ENCODE peak calls at places on chromosomes 12 and 14, in eight cellular contexts. U, W, K, N, A, S, Q and I are unnamed samples.

GRCh38 chr14:71060274-71060673 is 153.0 kb downstream of the PCNX1 start:
- DNase-seq in U (no peak), W (no peak), K (no peak), N (no peak), A (no peak), S (no peak), Q (no peak), I (no peak)

GRCh38 chr12:125001636-125002035 is 8.2 kb downstream of the BRI3BP start:
- DNase-seq in U (no peak), W (no peak), K (no peak), N (no peak), A (no peak), S (no peak), Q (no peak), I (no peak)

GRCh38 chr12:39972119-39972518 is 133.8 kb downstream of the SLC2A13 start:
- DNase-seq in U (no peak), W (no peak), K (no peak), N (no peak), A (no peak), S (no peak), Q (peak; percentile 60), I (no peak)

GRCh38 chr14:81396108-81396507 is 4.0 kb downstream of the STON2 start:
- DNase-seq in U (no peak), W (peak; percentile 77), K (no peak), N (no peak), A (no peak), S (no peak), Q (peak; percentile 9), I (no peak)

GRCh38 chr14:83047436-83047835 is 1513.8 kb upstream of the SEL1L start:
- DNase-seq in U (peak; percentile 56), W (no peak), K (no peak), N (no peak), A (no peak), S (no peak), Q (no peak), I (no peak)

GRCh38 chr12:111412007-111412829 is 6.5 kb downstream of the SH2B3 start:
- DNase-seq in U (peak; percentile 57), W (no peak), K (no peak), N (no peak), A (no peak), S (no peak), Q (no peak), I (peak; percentile 60)

GRCh38 chr12:12441051-12441807 is 84.4 kb downstream of the BORCS5 start:
- DNase-seq in U (no peak), W (no peak), K (no peak), N (no peak), A (no peak), S (no peak), Q (no peak), I (no peak)

GRCh38 chr14:104112609-104113571 is 25.5 kb upstream of the KIF26A start:
- DNase-seq in U (no peak), W (no peak), K (peak; percentile 69), N (peak; percentile 15), A (peak; percentile 9), S (no peak), Q (no peak), I (no peak)

GRCh38 chr12:124842800-124843510 is 20.7 kb downstream of the SCARB1 start:
- DNase-seq in U (no peak), W (no peak), K (no peak), N (no peak), A (no peak), S (no peak), Q (no peak), I (peak; percentile 69)

GRCh38 chr12:47935196-47935595 is 28.2 kb upstream of the TMEM106C start:
- DNase-seq in U (peak; percentile 26), W (no peak), K (no peak), N (no peak), A (peak; percentile 45), S (no peak), Q (peak; percentile 96), I (peak; percentile 57)

GRCh38 chr12:19988918-19989317 is 379.4 kb upstream of the PDE3A start:
- DNase-seq in U (no peak), W (no peak), K (no peak), N (no peak), A (no peak), S (no peak), Q (peak; percentile 44), I (no peak)

GRCh38 chr12:63869656-63870055 is 25.2 kb downstream of the SRGAP1 start:
- DNase-seq in U (no peak), W (no peak), K (no peak), N (no peak), A (no peak), S (no peak), Q (no peak), I (no peak)

GRCh38 chr14:50425816-50426215 is 29.1 kb upstream of the CDKL1 start:
- DNase-seq in U (no peak), W (no peak), K (no peak), N (no peak), A (no peak), S (no peak), Q (peak; percentile 78), I (no peak)

GRCh38 chr12:119175115-119175514 is 3.6 kb upstream of the HSPB8 start:
- DNase-seq in U (no peak), W (no peak), K (no peak), N (no peak), A (no peak), S (no peak), Q (no peak), I (no peak)

GRCh38 chr14:61475316-61475715 is 153.9 kb downstream of the PRKCH start:
- DNase-seq in U (peak; percentile 75), W (no peak), K (no peak), N (no peak), A (no peak), S (no peak), Q (peak; percentile 81), I (no peak)

GRCh38 chr14:68643673-68644072 is 149.2 kb downstream of the ZFP36L1 start:
- DNase-seq in U (no peak), W (no peak), K (no peak), N (no peak), A (no peak), S (no peak), Q (no peak), I (no peak)

GRCh38 chr12:88052686-88053085 is 23.5 kb upstream of the C12orf50 start:
- DNase-seq in U (peak; percentile 20), W (no peak), K (no peak), N (no peak), A (no peak), S (no peak), Q (peak; percentile 42), I (no peak)

GRCh38 chr12:131221061-131221945 is 267.6 kb downstream of the ADGRD1 start:
- DNase-seq in U (no peak), W (no peak), K (no peak), N (no peak), A (no peak), S (no peak), Q (no peak), I (no peak)

GRCh38 chr12:62802981-62803380 is 132.0 kb downstream of the PPM1H start:
- DNase-seq in U (no peak), W (no peak), K (no peak), N (no peak), A (no peak), S (no peak), Q (peak; percentile 16), I (no peak)

GRCh38 chr14:67999693-68000384 is 180.3 kb downstream of the RAD51B start:
- DNase-seq in U (no peak), W (no peak), K (no peak), N (no peak), A (no peak), S (peak; percentile 21), Q (peak; percentile 81), I (no peak)

GRCh38 chr12:79366374-79366773 is 324.4 kb downstream of the PAWR start:
- DNase-seq in U (peak; percentile 11), W (no peak), K (no peak), N (no peak), A (no peak), S (no peak), Q (no peak), I (no peak)

GRCh38 chr12:30794020-30794419 is 39.3 kb upstream of the CAPRIN2 start:
- DNase-seq in U (no peak), W (no peak), K (no peak), N (no peak), A (no peak), S (no peak), Q (no peak), I (no peak)

GRCh38 chr14:37593496-37594237 is 1.4 kb downstream of the FOXA1 start:
- DNase-seq in U (no peak), W (no peak), K (no peak), N (no peak), A (no peak), S (no peak), Q (no peak), I (no peak)
- H3K4me3 ChIP-seq in U (no peak overlapping the region), W (peak overlapping the region; percentile 62), K (peak overlapping the region; percentile 88), N (peak overlapping the region; percentile 39), A (peak overlapping the region; percentile 62), S (no peak overlapping the region), Q (peak overlapping the region; percentile 67), I (peak overlapping the region; percentile 54)

GRCh38 chr14:94015223-94015622 is 10.9 kb upstream of the OTUB2 start:
- DNase-seq in U (no peak), W (no peak), K (no peak), N (no peak), A (no peak), S (no peak), Q (no peak), I (no peak)
- TF ChIP-seq CTCF in U (no peak), W (no peak), K (no peak), N (no peak), A (no peak), S (no peak), Q (no peak), I (no peak)

GRCh38 chr14:88043523-88043922 is 38.6 kb downstream of the GPR65 start:
- DNase-seq in U (no peak), W (no peak), K (no peak), N (no peak), A (no peak), S (no peak), Q (no peak), I (no peak)
- H3K4me3 ChIP-seq in U (no peak overlapping the region), W (no peak overlapping the region), K (no peak overlapping the region), N (no peak overlapping the region), A (no peak overlapping the region), S (no peak overlapping the region), Q (no peak overlapping the region), I (no peak overlapping the region)

DNA sequence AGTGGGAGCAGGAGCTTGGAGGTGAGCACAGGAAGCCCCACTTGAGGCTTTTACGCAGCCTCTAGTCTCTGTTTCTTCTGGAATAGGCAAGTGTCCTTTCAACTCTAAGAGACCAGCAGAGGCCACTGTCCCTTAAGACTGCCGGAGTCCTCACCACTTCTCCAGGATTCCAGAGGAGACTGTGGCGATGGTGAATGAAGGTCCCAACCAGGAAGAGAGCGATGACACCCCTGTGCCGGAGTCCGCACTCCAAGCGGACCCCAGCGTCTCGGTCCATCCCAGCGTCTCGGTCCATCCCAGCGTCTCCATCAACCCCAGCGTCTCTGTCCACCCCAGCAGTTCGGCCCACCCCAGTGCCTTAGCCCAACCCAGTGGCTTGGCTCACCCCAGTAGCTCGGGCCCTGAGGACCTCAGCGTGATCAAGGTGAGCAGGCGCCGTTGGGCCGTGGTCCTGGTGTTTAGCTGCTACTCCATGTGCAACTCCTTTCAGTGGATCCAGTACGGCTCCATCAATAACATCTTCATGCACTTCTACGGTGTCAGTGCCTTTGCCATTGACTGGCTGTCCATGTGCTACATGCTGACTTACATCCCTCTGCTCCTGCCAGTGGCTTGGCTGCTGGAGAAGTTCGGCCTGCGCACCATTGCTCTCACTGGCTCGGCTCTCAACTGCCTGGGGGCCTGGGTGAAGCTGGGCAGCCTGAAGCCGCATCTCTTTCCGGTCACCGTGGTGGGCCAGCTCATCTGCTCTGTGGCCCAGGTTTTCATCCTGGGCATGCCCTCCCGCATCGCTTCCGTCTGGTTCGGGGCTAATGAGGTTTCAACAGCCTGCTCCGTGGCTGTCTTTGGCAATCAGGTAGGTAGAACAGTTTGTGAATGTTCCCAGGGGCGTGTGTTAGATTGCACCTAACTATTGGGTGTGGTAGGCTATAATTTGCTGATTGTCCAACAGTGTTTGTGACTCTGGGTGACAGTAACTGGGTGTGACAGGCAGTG is 664 bp downstream of the FLVCR2 start:
- DNase-seq in U (no peak), W (no peak), K (no peak), N (peak; percentile 31), A (peak; percentile 18), S (no peak), Q (peak; percentile 24), I (peak; percentile 69)
- TF ChIP-seq CTCF in U (peak; percentile 16), W (peak; percentile 22), K (no peak), N (no peak), A (peak; percentile 19), S (no peak), Q (no peak), I (no peak)